ENCODE peak calls at places on chromosomes 3 and 15, in nine cellular contexts. C, L, E, S, I, Z, W, O and F are unnamed samples.

GRCh38 chr3:155978324-155978723 is 107.9 kb downstream of the GMPS start:
- DNase-seq in C (no peak), L (no peak), E (no peak), S (no peak), I (no peak), Z (no peak), W (no peak), O (no peak), F (no peak)

GRCh38 chr15:81809543-81809942 is 236.3 kb downstream of the MEX3B start:
- DNase-seq in C (no peak), L (no peak), E (no peak), S (peak; percentile 11), I (no peak), Z (no peak), W (peak; percentile 23), O (no peak), F (peak; percentile 16)

GRCh38 chr15:93467327-93467726 is 378.3 kb upstream of the RGMA start:
- DNase-seq in C (peak; percentile 47), L (peak; percentile 78), E (peak; percentile 76), S (peak; percentile 63), I (peak; percentile 24), Z (no peak), W (no peak), O (no peak), F (no peak)

GRCh38 chr15:35736150-35736549 is 190.2 kb upstream of the DPH6 start:
- DNase-seq in C (no peak), L (no peak), E (no peak), S (no peak), I (no peak), Z (no peak), W (no peak), O (no peak), F (peak; percentile 55)

GRCh38 chr3:183329543-183329942 is 76.5 kb downstream of the B3GNT5 start:
- DNase-seq in C (no peak), L (no peak), E (no peak), S (no peak), I (no peak), Z (no peak), W (no peak), O (no peak), F (no peak)

GRCh38 chr3:43866529-43867353 is 176.0 kb downstream of the ABHD5 start:
- DNase-seq in C (no peak), L (no peak), E (no peak), S (no peak), I (no peak), Z (peak; percentile 6), W (no peak), O (no peak), F (no peak)

GRCh38 chr3:191136347-191136746 is 62.7 kb upstream of the OSTN start:
- DNase-seq in C (no peak), L (no peak), E (no peak), S (no peak), I (no peak), Z (no peak), W (peak; percentile 23), O (no peak), F (peak; percentile 42)

GRCh38 chr15:99928429-99928981 is 195.3 kb upstream of the LYSMD4 start:
- DNase-seq in C (peak; percentile 51), L (peak; percentile 85), E (peak; percentile 72), S (peak; percentile 81), I (peak; percentile 87), Z (peak; percentile 97), W (peak; percentile 42), O (peak; percentile 87), F (peak; percentile 82)

GRCh38 chr15:49232407-49232806 is 62.4 kb downstream of the GALK2 start:
- DNase-seq in C (no peak), L (no peak), E (no peak), S (no peak), I (no peak), Z (no peak), W (no peak), O (no peak), F (no peak)

GRCh38 chr3:54850484-54851003 is 77.3 kb downstream of the LRTM1 start:
- DNase-seq in C (no peak), L (no peak), E (no peak), S (no peak), I (no peak), Z (no peak), W (no peak), O (no peak), F (no peak)

GRCh38 chr3:13300546-13301294 is 119.4 kb downstream of the NUP210 start:
- DNase-seq in C (no peak), L (no peak), E (no peak), S (no peak), I (no peak), Z (no peak), W (no peak), O (no peak), F (no peak)

GRCh38 chr3:47984089-47984759 is 32.0 kb downstream of the MAP4 start:
- DNase-seq in C (peak; percentile 31), L (no peak), E (no peak), S (no peak), I (no peak), Z (no peak), W (peak; percentile 42), O (no peak), F (peak; percentile 74)
- H3K4me1 ChIP-seq in C (peaks cover 60% of the 10 kb centered on the region), L (peaks cover 16% of the 10 kb centered on the region), E (no peaks in the 10 kb centered on the region), S (peaks cover 23% of the 10 kb centered on the region), I (no peaks in the 10 kb centered on the region), Z (peaks cover 6% of the 10 kb centered on the region), W (peaks cover 21% of the 10 kb centered on the region), O (no peaks in the 10 kb centered on the region), F (no peaks in the 10 kb centered on the region)

DNA sequence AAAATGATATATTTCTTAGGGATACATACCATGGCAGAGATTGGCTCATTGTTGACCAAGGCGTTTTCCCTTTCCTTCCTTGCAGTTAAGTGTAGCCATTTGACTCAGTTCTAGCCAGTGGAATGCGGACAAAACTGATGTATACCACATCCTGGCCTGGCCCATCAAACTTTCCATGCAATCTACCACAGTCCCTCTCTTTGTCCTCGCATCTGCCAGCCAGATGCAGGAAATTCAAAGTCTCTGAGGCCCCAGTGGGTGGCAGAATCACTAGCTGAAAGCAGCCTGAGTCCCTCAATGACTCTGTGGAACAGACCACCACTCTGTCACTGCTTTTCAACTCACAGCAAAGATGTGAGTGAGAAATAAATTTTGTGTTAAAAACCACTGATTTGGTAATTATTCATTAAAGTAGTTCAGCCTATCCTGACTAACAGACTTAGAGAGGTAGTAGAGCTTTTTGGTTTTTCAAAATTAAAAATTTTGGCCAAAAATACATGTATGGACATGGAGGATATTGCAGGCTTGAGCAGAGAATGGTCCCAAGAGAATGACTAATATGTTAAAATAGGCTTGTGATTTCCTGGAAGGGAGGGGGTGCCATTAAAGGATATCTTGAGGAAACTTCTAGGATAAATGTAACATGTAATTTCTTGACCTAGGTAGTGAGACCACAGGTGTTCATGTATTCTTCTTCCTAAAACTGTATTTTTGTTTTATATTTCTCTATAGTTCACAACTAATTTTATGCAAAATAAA is 10.9 kb downstream of the LRRFIP2 start:
- DNase-seq in C (no peak), L (no peak), E (no peak), S (no peak), I (no peak), Z (no peak), W (no peak), O (no peak), F (peak; percentile 72)
- H3K27ac ChIP-seq in C (no peak overlapping the region), L (no peak overlapping the region), E (no peak overlapping the region), S (no peak overlapping the region), I (no peak overlapping the region), Z (peak overlapping the region; percentile 51), W (no peak overlapping the region), O (no peak overlapping the region), F (no peak overlapping the region)

DNA sequence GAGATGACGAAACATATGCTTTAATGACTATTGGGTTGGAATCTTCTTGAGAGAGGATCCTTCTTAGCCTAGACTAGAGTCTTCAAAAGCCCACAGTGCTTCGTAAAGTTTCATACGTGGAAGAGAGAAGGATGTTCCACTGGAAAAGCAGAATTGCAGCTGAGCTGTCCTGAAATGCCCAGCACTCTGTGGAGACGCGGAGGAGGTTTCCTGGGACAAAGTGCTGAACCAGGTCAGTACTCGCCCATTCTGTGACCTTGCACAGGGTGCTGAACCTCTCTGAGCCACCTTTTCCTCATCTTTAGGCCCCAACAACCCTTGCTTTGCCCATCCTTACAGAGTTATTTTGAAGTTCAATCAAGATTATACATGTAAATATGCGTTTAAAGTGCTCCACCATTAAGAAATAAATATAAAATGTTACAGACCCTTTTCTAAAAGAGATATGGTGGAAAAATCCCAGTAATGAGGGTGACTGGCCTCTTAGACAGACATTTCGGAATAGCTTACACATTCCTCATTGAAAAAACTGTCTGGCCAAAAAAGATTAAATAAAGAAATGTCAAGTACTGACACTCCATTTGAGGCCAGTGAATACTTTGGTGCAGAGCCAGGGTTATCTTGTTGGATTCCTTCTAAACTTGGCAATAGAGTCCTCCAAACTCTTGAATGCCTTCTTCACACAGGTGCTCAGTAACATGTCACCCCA is 4.2 kb upstream of the MAGEF1 start:
- DNase-seq in C (no peak), L (no peak), E (no peak), S (no peak), I (no peak), Z (no peak), W (no peak), O (no peak), F (no peak)
- H3K4me3 ChIP-seq in C (no peak overlapping the region), L (no peak overlapping the region), E (no peak overlapping the region), S (no peak overlapping the region), I (no peak overlapping the region), Z (no peak overlapping the region), W (no peak overlapping the region), O (no peak overlapping the region), F (no peak overlapping the region)

GRCh38 chr3:113212155-113212844 is 943 bp downstream of the BOC start:
- DNase-seq in C (no peak), L (peak; percentile 21), E (peak; percentile 50), S (no peak), I (no peak), Z (no peak), W (no peak), O (no peak), F (peak; percentile 48)

GRCh38 chr3:113212845-113213375 is 1.6 kb downstream of the BOC start:
- DNase-seq in C (no peak), L (no peak), E (no peak), S (no peak), I (no peak), Z (no peak), W (no peak), O (no peak), F (no peak)

GRCh38 chr3:113214227-113214626 is 2.9 kb downstream of the BOC start:
- DNase-seq in C (no peak), L (no peak), E (no peak), S (no peak), I (no peak), Z (no peak), W (no peak), O (no peak), F (no peak)

GRCh38 chr3:113216393-113216792 is 5.0 kb downstream of the BOC start:
- DNase-seq in C (no peak), L (no peak), E (no peak), S (no peak), I (no peak), Z (no peak), W (no peak), O (no peak), F (no peak)

DNA sequence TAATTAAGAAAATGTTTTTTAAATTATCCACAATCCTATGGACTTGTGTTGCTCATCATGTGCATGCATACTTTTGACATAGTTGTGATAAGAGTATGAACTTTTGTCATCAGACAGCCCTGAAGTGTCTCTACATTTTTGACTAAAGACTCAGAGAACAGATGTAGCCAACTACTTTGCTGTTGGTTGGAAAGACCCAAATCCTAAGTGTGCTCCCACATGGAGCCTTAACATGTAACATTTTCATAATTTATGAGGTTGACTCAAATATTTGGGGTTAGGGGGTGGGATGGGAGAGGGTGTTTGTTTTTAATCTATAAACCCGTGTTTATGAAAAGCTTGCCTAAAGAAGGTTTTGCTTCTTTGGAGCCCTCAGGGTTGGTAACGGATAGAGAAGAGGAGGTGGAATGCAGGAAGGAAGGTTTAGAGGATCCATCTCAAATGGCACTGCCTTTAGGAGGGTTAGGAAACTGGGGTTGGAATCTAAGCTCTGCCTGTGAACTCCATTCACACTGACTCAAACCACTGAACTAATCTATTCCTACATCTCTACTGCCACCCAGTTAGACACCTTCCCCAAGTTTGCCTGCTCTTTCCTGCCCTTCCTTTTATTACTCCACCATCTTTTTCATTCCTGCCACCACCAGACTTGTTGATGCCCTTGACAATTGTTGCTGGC is 3.7 kb downstream of the BOC start:
- DNase-seq in C (no peak), L (no peak), E (no peak), S (no peak), I (no peak), Z (no peak), W (no peak), O (no peak), F (no peak)
- H3K4me1 ChIP-seq in C (peaks cover 19% of the 10 kb centered on the region), L (peaks cover 21% of the 10 kb centered on the region), E (no peaks in the 10 kb centered on the region), S (peaks cover 23% of the 10 kb centered on the region), I (no peaks in the 10 kb centered on the region), Z (peaks cover 4% of the 10 kb centered on the region), W (peaks cover 17% of the 10 kb centered on the region), O (no peaks in the 10 kb centered on the region), F (peaks cover 15% of the 10 kb centered on the region)